ENCODE peak calls at places on chromosomes 3 and 15, in six cellular contexts. V is NB4, D is GM03348, P is brain microvascular endothelial cell, Z is nucleus accumbens, G is SK-MEL-5. W is an unnamed sample.

GRCh38 chr3:141431411-141432378 is 55.1 kb upstream of the RASA2 start:
- DNase-seq in V (no peak), D (no peak), P (no peak), Z (no peak), G (peak; percentile 95), W (no peak)

GRCh38 chr3:184467171-184467570 is 87.3 kb downstream of the CHRD start:
- DNase-seq in V (no peak), D (no peak), P (no peak), Z (no peak), G (no peak), W (no peak)

GRCh38 chr3:156602424-156602823 is 47.5 kb upstream of the SSR3 start:
- DNase-seq in V (no peak), D (no peak), P (no peak), Z (no peak), G (no peak), W (peak; percentile 53)

GRCh38 chr15:28094732-28095521 is 4.2 kb downstream of the OCA2 start:
- DNase-seq in V (no peak), D (no peak), P (no peak), Z (no peak), G (no peak), W (no peak)

GRCh38 chr3:147389265-147390175 is 16.8 kb downstream of the ZIC4 start:
- DNase-seq in V (no peak), D (no peak), P (no peak), Z (no peak), G (no peak), W (no peak)

GRCh38 chr15:85592148-85592547 is 202.6 kb downstream of the KLHL25 start:
- DNase-seq in V (peak; percentile 9), D (peak; percentile 61), P (peak; percentile 85), Z (no peak), G (peak; percentile 90), W (peak; percentile 77)

GRCh38 chr3:58386966-58387365 is 46.7 kb downstream of the PDHB start:
- DNase-seq in V (no peak), D (peak; percentile 45), P (peak; percentile 88), Z (peak; percentile 47), G (peak; percentile 23), W (no peak)

GRCh38 chr3:131233900-131234667 is 147.5 kb upstream of the NUDT16 start:
- DNase-seq in V (no peak), D (peak; percentile 16), P (no peak), Z (no peak), G (no peak), W (no peak)

GRCh38 chr3:45841380-45841700 is 579 bp downstream of the LZTFL1 start:
- DNase-seq in V (peak; percentile 71), D (no peak), P (peak; percentile 6), Z (no peak), G (no peak), W (peak; percentile 5)

GRCh38 chr3:58640700-58641372 is 25.7 kb downstream of the FAM3D start:
- DNase-seq in V (peak; percentile 67), D (peak; percentile 93), P (peak; percentile 53), Z (peak; percentile 39), G (peak; percentile 81), W (peak; percentile 78)

GRCh38 chr3:140715035-140715434 is 37.2 kb downstream of the TRIM42 start:
- DNase-seq in V (no peak), D (no peak), P (no peak), Z (no peak), G (no peak), W (no peak)

GRCh38 chr3:36591959-36592358 is 172.4 kb downstream of the DCLK3 start:
- DNase-seq in V (no peak), D (peak; percentile 12), P (peak; percentile 28), Z (no peak), G (no peak), W (no peak)